ENCODE peak calls at places on chromosome 19, in four cellular contexts. H, U, N and T are unnamed samples. For H3K27me3, the result is how much of the 10 kb centered on the place peaks cover.

GRCh38 chr19:18364826-18365528 is 21.0 kb upstream of the GDF15 start:
- DNase-seq in H (peak), U (peak), N (no peak), T (peak)

GRCh38 chr19:30691767-30692516 is 319.8 kb downstream of the ZNF536 start:
- DNase-seq in H (no peak), U (no peak), N (no peak), T (peak)

GRCh38 chr19:3833578-3834348 is 35.1 kb downstream of the ZFR2 start:
- DNase-seq in H (no peak), U (no peak), N (no peak), T (no peak)

GRCh38 chr19:48348039-48348438 is 15.7 kb downstream of the TMEM143 start:
- DNase-seq in H (no peak), U (no peak), N (no peak), T (no peak)

GRCh38 chr19:44912854-44913253 is 1.6 kb upstream of the APOC1 start:
- DNase-seq in H (no peak), U (no peak), N (no peak), T (no peak)

GRCh38 chr19:13153627-13154240 is 3.5 kb downstream of the IER2 start:
- DNase-seq in H (peak), U (peak), N (peak), T (peak)

GRCh38 chr19:45403781-45404556 is 900 bp downstream of the PPP1R13L start:
- DNase-seq in H (peak), U (peak), N (peak), T (peak)

GRCh38 chr19:49801966-49802661 is 11.0 kb downstream of the FUZ start:
- DNase-seq in H (no peak), U (peak), N (peak), T (peak)

GRCh38 chr19:18414504-18415176 is 4.6 kb upstream of the SSBP4 start:
- DNase-seq in H (no peak), U (peak), N (no peak), T (no peak)

GRCh38 chr19:6866646-6867255 is 20.6 kb upstream of the ADGRE1 start:
- DNase-seq in H (peak), U (no peak), N (no peak), T (no peak)

GRCh38 chr19:3122512-3122870 is 13.3 kb upstream of the GNA15 start:
- DNase-seq in H (no peak), U (no peak), N (no peak), T (no peak)

GRCh38 chr19:8194528-8195275 is 14.5 kb upstream of the CERS4 start:
- DNase-seq in H (no peak), U (no peak), N (peak), T (no peak)

GRCh38 chr19:2034729-2035589 is 16.1 kb downstream of the MKNK2 start:
- DNase-seq in H (peak), U (peak), N (peak), T (peak)

GRCh38 chr19:49801401-49801888 is 11.6 kb downstream of the FUZ start:
- DNase-seq in H (no peak), U (no peak), N (no peak), T (no peak)

GRCh38 chr19:10871711-10872550 is 578 bp downstream of the CARM1 start:
- DNase-seq in H (peak), U (peak), N (peak), T (peak)

GRCh38 chr19:18494267-18494607 is 27.6 kb downstream of the ELL start:
- DNase-seq in H (no peak), U (peak), N (no peak), T (peak)

GRCh38 chr19:16210168-16210567 is 12.5 kb downstream of the AP1M1 start:
- DNase-seq in H (no peak), U (no peak), N (no peak), T (no peak)

GRCh38 chr19:53078668-53079067 is 24.6 kb downstream of the ZNF160 start:
- DNase-seq in H (no peak), U (no peak), N (no peak), T (no peak)

GRCh38 chr19:10122066-10122465 is 2.4 kb upstream of the EIF3G start:
- DNase-seq in H (peak), U (peak), N (no peak), T (peak)

GRCh38 chr19:58354478-58355030 is 1.3 kb upstream of the A1BG start:
- DNase-seq in H (no peak), U (no peak), N (no peak), T (no peak)

GRCh38 chr19:17346109-17346671 is 8.8 kb downstream of the GTPBP3 start:
- DNase-seq in H (peak), U (peak), N (peak), T (peak)

GRCh38 chr19:2003901-2004300 is 11.6 kb downstream of the BTBD2 start:
- DNase-seq in H (no peak), U (no peak), N (no peak), T (no peak)

GRCh38 chr19:3612901-3613741 is 6.4 kb upstream of the TBXA2R start:
- DNase-seq in H (no peak), U (peak), N (no peak), T (no peak)

GRCh38 chr19:14826006-14826405 is 9.0 kb downstream of the OR7A5 start:
- DNase-seq in H (peak), U (no peak), N (no peak), T (no peak)

GRCh38 chr19:46033401-46033800 is 7.4 kb downstream of the IGFL4 start:
- DNase-seq in H (no peak), U (no peak), N (no peak), T (no peak)

GRCh38 chr19:31707206-31707605 is 358.0 kb upstream of the TSHZ3 start:
- DNase-seq in H (no peak), U (no peak), N (no peak), T (no peak)

GRCh38 chr19:11963566-11964355 is 1.1 kb upstream of the ZNF763 start:
- DNase-seq in H (peak), U (peak), N (peak), T (peak)

GRCh38 chr19:5137571-5138124 is 168.7 kb downstream of the KDM4B start:
- DNase-seq in H (no peak), U (no peak), N (no peak), T (no peak)

GRCh38 chr19:15368051-15368632 is 11.4 kb downstream of the AKAP8 start:
- DNase-seq in H (no peak), U (no peak), N (no peak), T (no peak)

DNA sequence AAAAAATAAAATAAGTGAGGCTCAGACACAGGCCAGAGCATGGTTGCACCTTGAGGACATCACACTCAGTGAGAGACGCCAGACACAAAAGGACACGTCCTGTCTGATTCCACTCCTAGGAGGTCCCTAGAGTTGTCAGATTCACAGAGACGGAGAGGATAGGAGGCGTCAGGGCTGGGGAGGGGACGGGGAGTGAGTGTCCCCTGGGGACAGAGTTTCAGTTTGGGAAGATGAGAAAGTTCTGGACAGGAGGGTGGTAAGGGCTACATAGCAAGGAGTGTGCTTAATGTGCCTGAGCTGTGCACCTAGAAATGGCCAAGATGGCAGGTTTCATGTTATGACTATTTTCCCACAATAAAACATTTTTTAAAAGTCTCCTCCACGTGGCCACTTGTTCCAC is 2.2 kb upstream of the GRIN3B start:
- DNase-seq in H (no peak), U (no peak), N (no peak), T (no peak)
- H3K27me3 ChIP-seq in H (under half), U (under half), N (under half), T (under half)

DNA sequence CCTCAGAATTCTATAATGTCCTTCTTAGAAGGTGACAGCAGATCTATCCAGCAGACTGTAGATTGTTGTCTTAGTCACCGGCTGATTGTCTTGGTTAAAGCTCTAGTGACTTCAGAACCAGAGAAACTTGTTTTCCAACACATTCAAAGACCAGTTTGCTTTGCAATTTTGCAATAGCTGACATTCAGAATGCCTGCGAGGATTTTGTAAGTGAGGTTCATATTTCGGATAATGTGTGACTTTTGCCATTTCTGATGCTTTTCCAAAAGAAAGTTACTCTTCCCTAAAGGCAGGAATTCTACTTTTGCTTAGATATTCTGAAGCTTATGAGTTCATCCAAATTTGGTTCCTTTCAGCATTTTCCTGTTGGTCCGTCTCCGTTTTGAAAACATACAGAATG is 13.2 kb downstream of the SPINT2 start:
- DNase-seq in H (peak), U (peak), N (no peak), T (peak)
- H3K9ac ChIP-seq in H (no peak), U (peak), N (no peak), T (peak)

DNA sequence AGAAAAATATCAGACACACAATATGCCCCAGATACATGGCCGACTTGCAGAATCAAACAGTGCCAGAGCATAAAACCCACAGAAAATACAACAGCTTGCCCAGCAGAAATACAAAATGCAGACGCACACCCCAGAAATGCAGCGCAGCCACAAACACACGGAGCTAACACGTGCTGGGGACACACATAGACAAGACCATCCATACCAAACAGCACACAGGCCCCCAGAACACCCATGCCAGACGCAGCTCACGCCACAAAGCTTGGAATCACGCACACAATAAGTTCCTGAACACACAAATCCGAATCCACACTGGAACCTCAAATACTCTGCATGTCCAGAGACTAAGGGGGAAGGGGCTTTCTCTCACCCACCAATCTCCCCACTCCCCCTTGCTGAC is 17.1 kb downstream of the CCDC97 start:
- DNase-seq in H (no peak), U (no peak), N (no peak), T (no peak)
- H3K4me3 ChIP-seq in H (peak), U (no peak), N (peak), T (no peak)

DNA sequence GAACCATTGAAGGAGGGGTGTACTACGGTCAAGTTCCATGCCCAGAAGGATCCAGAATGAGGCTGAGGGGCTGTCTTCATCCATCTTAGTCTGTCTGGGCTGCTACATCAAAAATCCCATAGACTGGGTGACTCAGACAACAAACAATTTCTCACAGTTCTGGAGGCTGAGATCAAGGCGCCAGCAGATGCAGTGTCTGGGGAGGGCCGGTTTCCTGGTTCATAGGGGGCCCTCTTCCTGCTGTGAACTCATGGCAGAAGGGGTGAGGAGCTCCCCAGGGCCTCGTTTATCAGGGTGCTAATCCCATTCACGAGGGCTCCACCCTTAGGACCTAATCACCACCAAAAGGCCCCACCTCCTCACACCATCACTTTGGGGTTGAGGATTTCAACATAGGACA is 14.7 kb upstream of the KCTD15 start:
- DNase-seq in H (peak), U (peak), N (no peak), T (no peak)
- H3K27me3 ChIP-seq in H (under half), U (under half), N (under half), T (half or more)

GRCh38 chr19:35644206-35644986 is 2.9 kb downstream of the ETV2 start:
- DNase-seq in H (peak), U (peak), N (peak), T (peak)
- H3K9ac ChIP-seq in H (peak), U (peak), N (peak), T (peak)